ENCODE peak calls at places on chromosome X, in seven cellular contexts. One of them, this sample, is unnamed.

GRCh38 chrX:107707866-107708265 is 67.7 kb downstream of the TSC22D3 start:
- ATAC-seq in activated T-cell treated with anti-CD3 and anti-CD28 coated beads, Interleukin-2, amount 50 U/mL, for 72 hours: no peak
- ATAC-seq in right cardiac atrium: no peak
- ATAC-seq in HepG2: no peak
- ATAC-seq in naive B cell: no peak
- ATAC-seq in stimulated activated memory B cell treated with anti-CD40 and anti-IgM and Interleukin-4, amounts not matched to agents 10 μg/mL and 1 μg/mL and 100 μg/mL, for 72 hours: no peak
- ATAC-seq in T-cell: no peak
- ATAC-seq in this sample: no peak

GRCh38 chrX:45404206-45404605 is 203.5 kb upstream of the DIPK2B start:
- ATAC-seq in activated T-cell treated with anti-CD3 and anti-CD28 coated beads, Interleukin-2, amount 50 U/mL, for 72 hours: no peak
- ATAC-seq in right cardiac atrium: no peak
- ATAC-seq in HepG2: no peak
- ATAC-seq in naive B cell: no peak
- ATAC-seq in stimulated activated memory B cell treated with anti-CD40 and anti-IgM and Interleukin-4, amounts not matched to agents 10 μg/mL and 1 μg/mL and 100 μg/mL, for 72 hours: no peak
- ATAC-seq in T-cell: no peak
- ATAC-seq in this sample: no peak

GRCh38 chrX:16603822-16604221 is 46.1 kb upstream of the S100G start:
- ATAC-seq in activated T-cell treated with anti-CD3 and anti-CD28 coated beads, Interleukin-2, amount 50 U/mL, for 72 hours: peak
- ATAC-seq in right cardiac atrium: no peak
- ATAC-seq in HepG2: peak
- ATAC-seq in naive B cell: no peak
- ATAC-seq in stimulated activated memory B cell treated with anti-CD40 and anti-IgM and Interleukin-4, amounts not matched to agents 10 μg/mL and 1 μg/mL and 100 μg/mL, for 72 hours: no peak
- ATAC-seq in T-cell: peak
- ATAC-seq in this sample: no peak

GRCh38 chrX:68665502-68665901 is 18.0 kb downstream of the STARD8 start:
- ATAC-seq in activated T-cell treated with anti-CD3 and anti-CD28 coated beads, Interleukin-2, amount 50 U/mL, for 72 hours: no peak
- ATAC-seq in right cardiac atrium: no peak
- ATAC-seq in HepG2: peak
- ATAC-seq in naive B cell: no peak
- ATAC-seq in stimulated activated memory B cell treated with anti-CD40 and anti-IgM and Interleukin-4, amounts not matched to agents 10 μg/mL and 1 μg/mL and 100 μg/mL, for 72 hours: no peak
- ATAC-seq in T-cell: no peak
- ATAC-seq in this sample: no peak

GRCh38 chrX:44503550-44503949 is 39.1 kb downstream of the FUNDC1 start:
- ATAC-seq in activated T-cell treated with anti-CD3 and anti-CD28 coated beads, Interleukin-2, amount 50 U/mL, for 72 hours: no peak
- ATAC-seq in right cardiac atrium: no peak
- ATAC-seq in HepG2: no peak
- ATAC-seq in naive B cell: no peak
- ATAC-seq in stimulated activated memory B cell treated with anti-CD40 and anti-IgM and Interleukin-4, amounts not matched to agents 10 μg/mL and 1 μg/mL and 100 μg/mL, for 72 hours: no peak
- ATAC-seq in T-cell: no peak
- ATAC-seq in this sample: no peak

GRCh38 chrX:118679290-118679689 is 48.1 kb upstream of the IL13RA1 start:
- ATAC-seq in activated T-cell treated with anti-CD3 and anti-CD28 coated beads, Interleukin-2, amount 50 U/mL, for 72 hours: no peak
- ATAC-seq in right cardiac atrium: no peak
- ATAC-seq in HepG2: no peak
- ATAC-seq in naive B cell: no peak
- ATAC-seq in stimulated activated memory B cell treated with anti-CD40 and anti-IgM and Interleukin-4, amounts not matched to agents 10 μg/mL and 1 μg/mL and 100 μg/mL, for 72 hours: no peak
- ATAC-seq in T-cell: no peak
- ATAC-seq in this sample: no peak

GRCh38 chrX:134688181-134688580 is 29.9 kb upstream of the PLAC1 start:
- ATAC-seq in activated T-cell treated with anti-CD3 and anti-CD28 coated beads, Interleukin-2, amount 50 U/mL, for 72 hours: no peak
- ATAC-seq in right cardiac atrium: no peak
- ATAC-seq in HepG2: no peak
- ATAC-seq in naive B cell: no peak
- ATAC-seq in stimulated activated memory B cell treated with anti-CD40 and anti-IgM and Interleukin-4, amounts not matched to agents 10 μg/mL and 1 μg/mL and 100 μg/mL, for 72 hours: no peak
- ATAC-seq in T-cell: no peak
- ATAC-seq in this sample: no peak

GRCh38 chrX:15721911-15722310 is 16.2 kb upstream of the CA5B start:
- ATAC-seq in activated T-cell treated with anti-CD3 and anti-CD28 coated beads, Interleukin-2, amount 50 U/mL, for 72 hours: no peak
- ATAC-seq in right cardiac atrium: no peak
- ATAC-seq in HepG2: no peak
- ATAC-seq in naive B cell: no peak
- ATAC-seq in stimulated activated memory B cell treated with anti-CD40 and anti-IgM and Interleukin-4, amounts not matched to agents 10 μg/mL and 1 μg/mL and 100 μg/mL, for 72 hours: no peak
- ATAC-seq in T-cell: no peak
- ATAC-seq in this sample: no peak

GRCh38 chrX:78800114-78800513 is 52.6 kb downstream of the LPAR4 start:
- ATAC-seq in activated T-cell treated with anti-CD3 and anti-CD28 coated beads, Interleukin-2, amount 50 U/mL, for 72 hours: no peak
- ATAC-seq in right cardiac atrium: no peak
- ATAC-seq in HepG2: no peak
- ATAC-seq in naive B cell: peak
- ATAC-seq in stimulated activated memory B cell treated with anti-CD40 and anti-IgM and Interleukin-4, amounts not matched to agents 10 μg/mL and 1 μg/mL and 100 μg/mL, for 72 hours: no peak
- ATAC-seq in T-cell: no peak
- ATAC-seq in this sample: no peak

GRCh38 chrX:31228415-31228832 is 156.6 kb upstream of the FTHL17 start:
- ATAC-seq in activated T-cell treated with anti-CD3 and anti-CD28 coated beads, Interleukin-2, amount 50 U/mL, for 72 hours: no peak
- ATAC-seq in right cardiac atrium: peak
- ATAC-seq in HepG2: no peak
- ATAC-seq in naive B cell: no peak
- ATAC-seq in stimulated activated memory B cell treated with anti-CD40 and anti-IgM and Interleukin-4, amounts not matched to agents 10 μg/mL and 1 μg/mL and 100 μg/mL, for 72 hours: no peak
- ATAC-seq in T-cell: no peak
- ATAC-seq in this sample: no peak

GRCh38 chrX:139126493-139126892 is 404.0 kb upstream of the F9 start:
- ATAC-seq in activated T-cell treated with anti-CD3 and anti-CD28 coated beads, Interleukin-2, amount 50 U/mL, for 72 hours: no peak
- ATAC-seq in right cardiac atrium: no peak
- ATAC-seq in HepG2: peak
- ATAC-seq in naive B cell: no peak
- ATAC-seq in stimulated activated memory B cell treated with anti-CD40 and anti-IgM and Interleukin-4, amounts not matched to agents 10 μg/mL and 1 μg/mL and 100 μg/mL, for 72 hours: no peak
- ATAC-seq in T-cell: no peak
- ATAC-seq in this sample: no peak

GRCh38 chrX:114964374-114964773 is 53.0 kb downstream of the IL13RA2 start:
- ATAC-seq in activated T-cell treated with anti-CD3 and anti-CD28 coated beads, Interleukin-2, amount 50 U/mL, for 72 hours: no peak
- ATAC-seq in right cardiac atrium: no peak
- ATAC-seq in HepG2: no peak
- ATAC-seq in naive B cell: no peak
- ATAC-seq in stimulated activated memory B cell treated with anti-CD40 and anti-IgM and Interleukin-4, amounts not matched to agents 10 μg/mL and 1 μg/mL and 100 μg/mL, for 72 hours: no peak
- ATAC-seq in T-cell: no peak
- ATAC-seq in this sample: no peak

GRCh38 chrX:70477734-70478075 is 33.1 kb downstream of the DLG3 start:
- ATAC-seq in activated T-cell treated with anti-CD3 and anti-CD28 coated beads, Interleukin-2, amount 50 U/mL, for 72 hours: no peak
- ATAC-seq in right cardiac atrium: no peak
- ATAC-seq in HepG2: peak
- ATAC-seq in naive B cell: no peak
- ATAC-seq in stimulated activated memory B cell treated with anti-CD40 and anti-IgM and Interleukin-4, amounts not matched to agents 10 μg/mL and 1 μg/mL and 100 μg/mL, for 72 hours: no peak
- ATAC-seq in T-cell: no peak
- ATAC-seq in this sample: no peak

GRCh38 chrX:154727418-154728323 is 23.2 kb downstream of the GAB3 start:
- ATAC-seq in activated T-cell treated with anti-CD3 and anti-CD28 coated beads, Interleukin-2, amount 50 U/mL, for 72 hours: no peak
- ATAC-seq in right cardiac atrium: peak
- ATAC-seq in HepG2: no peak
- ATAC-seq in naive B cell: no peak
- ATAC-seq in stimulated activated memory B cell treated with anti-CD40 and anti-IgM and Interleukin-4, amounts not matched to agents 10 μg/mL and 1 μg/mL and 100 μg/mL, for 72 hours: no peak
- ATAC-seq in T-cell: no peak
- ATAC-seq in this sample: no peak

GRCh38 chrX:75603833-75604232 is 81.0 kb upstream of the ZDHHC15 start:
- ATAC-seq in activated T-cell treated with anti-CD3 and anti-CD28 coated beads, Interleukin-2, amount 50 U/mL, for 72 hours: no peak
- ATAC-seq in right cardiac atrium: no peak
- ATAC-seq in HepG2: no peak
- ATAC-seq in naive B cell: no peak
- ATAC-seq in stimulated activated memory B cell treated with anti-CD40 and anti-IgM and Interleukin-4, amounts not matched to agents 10 μg/mL and 1 μg/mL and 100 μg/mL, for 72 hours: no peak
- ATAC-seq in T-cell: no peak
- ATAC-seq in this sample: no peak

GRCh38 chrX:6965729-6966128 is 181.8 kb upstream of the STS start:
- ATAC-seq in activated T-cell treated with anti-CD3 and anti-CD28 coated beads, Interleukin-2, amount 50 U/mL, for 72 hours: no peak
- ATAC-seq in right cardiac atrium: no peak
- ATAC-seq in HepG2: no peak
- ATAC-seq in naive B cell: no peak
- ATAC-seq in stimulated activated memory B cell treated with anti-CD40 and anti-IgM and Interleukin-4, amounts not matched to agents 10 μg/mL and 1 μg/mL and 100 μg/mL, for 72 hours: no peak
- ATAC-seq in T-cell: no peak
- ATAC-seq in this sample: no peak

GRCh38 chrX:150697641-150698040 is 4.4 kb downstream of the MTMR1 start:
- ATAC-seq in activated T-cell treated with anti-CD3 and anti-CD28 coated beads, Interleukin-2, amount 50 U/mL, for 72 hours: no peak
- ATAC-seq in right cardiac atrium: no peak
- ATAC-seq in HepG2: no peak
- ATAC-seq in naive B cell: no peak
- ATAC-seq in stimulated activated memory B cell treated with anti-CD40 and anti-IgM and Interleukin-4, amounts not matched to agents 10 μg/mL and 1 μg/mL and 100 μg/mL, for 72 hours: no peak
- ATAC-seq in T-cell: no peak
- ATAC-seq in this sample: peak

GRCh38 chrX:28590394-28590793 is 3.1 kb downstream of the IL1RAPL1 start:
- ATAC-seq in activated T-cell treated with anti-CD3 and anti-CD28 coated beads, Interleukin-2, amount 50 U/mL, for 72 hours: no peak
- ATAC-seq in right cardiac atrium: peak
- ATAC-seq in HepG2: no peak
- ATAC-seq in naive B cell: no peak
- ATAC-seq in stimulated activated memory B cell treated with anti-CD40 and anti-IgM and Interleukin-4, amounts not matched to agents 10 μg/mL and 1 μg/mL and 100 μg/mL, for 72 hours: no peak
- ATAC-seq in T-cell: no peak
- ATAC-seq in this sample: no peak

GRCh38 chrX:10949541-10949940 is 161.6 kb upstream of the HCCS start:
- ATAC-seq in activated T-cell treated with anti-CD3 and anti-CD28 coated beads, Interleukin-2, amount 50 U/mL, for 72 hours: no peak
- ATAC-seq in right cardiac atrium: no peak
- ATAC-seq in HepG2: no peak
- ATAC-seq in naive B cell: no peak
- ATAC-seq in stimulated activated memory B cell treated with anti-CD40 and anti-IgM and Interleukin-4, amounts not matched to agents 10 μg/mL and 1 μg/mL and 100 μg/mL, for 72 hours: no peak
- ATAC-seq in T-cell: no peak
- ATAC-seq in this sample: no peak

GRCh38 chrX:39890807-39891206 is 207.0 kb downstream of the BCOR start:
- ATAC-seq in activated T-cell treated with anti-CD3 and anti-CD28 coated beads, Interleukin-2, amount 50 U/mL, for 72 hours: no peak
- ATAC-seq in right cardiac atrium: peak
- ATAC-seq in HepG2: no peak
- ATAC-seq in naive B cell: no peak
- ATAC-seq in stimulated activated memory B cell treated with anti-CD40 and anti-IgM and Interleukin-4, amounts not matched to agents 10 μg/mL and 1 μg/mL and 100 μg/mL, for 72 hours: no peak
- ATAC-seq in T-cell: no peak
- ATAC-seq in this sample: no peak

GRCh38 chrX:115233497-115234219 is at the start of gene LRCH2:
- ATAC-seq in activated T-cell treated with anti-CD3 and anti-CD28 coated beads, Interleukin-2, amount 50 U/mL, for 72 hours: no peak
- ATAC-seq in right cardiac atrium: peak
- ATAC-seq in HepG2: no peak
- ATAC-seq in naive B cell: no peak
- ATAC-seq in stimulated activated memory B cell treated with anti-CD40 and anti-IgM and Interleukin-4, amounts not matched to agents 10 μg/mL and 1 μg/mL and 100 μg/mL, for 72 hours: no peak
- ATAC-seq in T-cell: no peak
- ATAC-seq in this sample: no peak

GRCh38 chrX:16770970-16771482 is 15.2 kb upstream of the TXLNG start:
- ATAC-seq in activated T-cell treated with anti-CD3 and anti-CD28 coated beads, Interleukin-2, amount 50 U/mL, for 72 hours: peak
- ATAC-seq in right cardiac atrium: no peak
- ATAC-seq in HepG2: peak
- ATAC-seq in naive B cell: no peak
- ATAC-seq in stimulated activated memory B cell treated with anti-CD40 and anti-IgM and Interleukin-4, amounts not matched to agents 10 μg/mL and 1 μg/mL and 100 μg/mL, for 72 hours: no peak
- ATAC-seq in T-cell: no peak
- ATAC-seq in this sample: no peak

GRCh38 chrX:134691453-134691852 is 33.2 kb upstream of the PLAC1 start:
- ATAC-seq in activated T-cell treated with anti-CD3 and anti-CD28 coated beads, Interleukin-2, amount 50 U/mL, for 72 hours: no peak
- ATAC-seq in right cardiac atrium: no peak
- ATAC-seq in HepG2: no peak
- ATAC-seq in naive B cell: no peak
- ATAC-seq in stimulated activated memory B cell treated with anti-CD40 and anti-IgM and Interleukin-4, amounts not matched to agents 10 μg/mL and 1 μg/mL and 100 μg/mL, for 72 hours: no peak
- ATAC-seq in T-cell: no peak
- ATAC-seq in this sample: no peak

GRCh38 chrX:989959-990510 is 222.4 kb downstream of the CRLF2 start:
- ATAC-seq in activated T-cell treated with anti-CD3 and anti-CD28 coated beads, Interleukin-2, amount 50 U/mL, for 72 hours: peak
- ATAC-seq in right cardiac atrium: peak
- ATAC-seq in HepG2: no peak
- ATAC-seq in naive B cell: peak
- ATAC-seq in stimulated activated memory B cell treated with anti-CD40 and anti-IgM and Interleukin-4, amounts not matched to agents 10 μg/mL and 1 μg/mL and 100 μg/mL, for 72 hours: peak
- ATAC-seq in T-cell: peak
- ATAC-seq in this sample: peak

GRCh38 chrX:105701310-105702052 is 120.9 kb upstream of the NRK start:
- ATAC-seq in activated T-cell treated with anti-CD3 and anti-CD28 coated beads, Interleukin-2, amount 50 U/mL, for 72 hours: no peak
- ATAC-seq in right cardiac atrium: no peak
- ATAC-seq in HepG2: no peak
- ATAC-seq in naive B cell: no peak
- ATAC-seq in stimulated activated memory B cell treated with anti-CD40 and anti-IgM and Interleukin-4, amounts not matched to agents 10 μg/mL and 1 μg/mL and 100 μg/mL, for 72 hours: no peak
- ATAC-seq in T-cell: no peak
- ATAC-seq in this sample: no peak

GRCh38 chrX:153635788-153636668 is 11.0 kb upstream of the DUSP9 start:
- ATAC-seq in activated T-cell treated with anti-CD3 and anti-CD28 coated beads, Interleukin-2, amount 50 U/mL, for 72 hours: peak
- ATAC-seq in right cardiac atrium: no peak
- ATAC-seq in HepG2: peak
- ATAC-seq in naive B cell: peak
- ATAC-seq in stimulated activated memory B cell treated with anti-CD40 and anti-IgM and Interleukin-4, amounts not matched to agents 10 μg/mL and 1 μg/mL and 100 μg/mL, for 72 hours: peak
- ATAC-seq in T-cell: peak
- ATAC-seq in this sample: no peak